ENCODE peak calls at places on chromosomes 5 and 9, in six cellular contexts. G is pancreas; T is CD8-positive, alpha-beta T cell; L is HCT116; I is AG04450; X is heart left ventricle. H is an unnamed sample.

GRCh38 chr9:129182122-129182521 is 4.1 kb upstream of the IER5L start:
- DNase-seq in G (no peak), T (no peak), L (no peak), I (no peak), X (no peak), H (no peak)

GRCh38 chr5:151630088-151630487 is 39.0 kb upstream of the FAT2 start:
- DNase-seq in G (no peak), T (no peak), L (no peak), I (no peak), X (no peak), H (no peak)

GRCh38 chr5:2894347-2895135 is 143.1 kb upstream of the IRX2 start:
- DNase-seq in G (no peak), T (no peak), L (no peak), I (no peak), X (no peak), H (no peak)

GRCh38 chr5:126619781-126620180 is 19.0 kb downstream of the PHAX start:
- DNase-seq in G (no peak), T (no peak), L (no peak), I (no peak), X (no peak), H (no peak)

GRCh38 chr5:169911448-169912212 is 68.7 kb downstream of the INSYN2B start:
- DNase-seq in G (no peak), T (no peak), L (no peak), I (no peak), X (no peak), H (no peak)

GRCh38 chr9:134895849-134896833 is 15.5 kb downstream of the FCN2 start:
- DNase-seq in G (no peak), T (no peak), L (peak; percentile 69), I (peak; percentile 27), X (peak; percentile 73), H (peak; percentile 86)

GRCh38 chr5:72633649-72634048 is 126.4 kb upstream of the ZNF366 start:
- DNase-seq in G (no peak), T (no peak), L (no peak), I (no peak), X (no peak), H (peak; percentile 75)

GRCh38 chr5:113271753-113272454 is 162.9 kb downstream of the TSSK1B start:
- DNase-seq in G (no peak), T (no peak), L (no peak), I (no peak), X (no peak), H (no peak)

GRCh38 chr5:5793560-5793959 is 371.1 kb downstream of the ICE1 start:
- DNase-seq in G (no peak), T (no peak), L (no peak), I (no peak), X (no peak), H (no peak)

GRCh38 chr5:945691-946541 is 53.2 kb downstream of the TRIP13 start:
- DNase-seq in G (no peak), T (no peak), L (no peak), I (no peak), X (no peak), H (no peak)

GRCh38 chr5:54844905-54845566 is 140.4 kb downstream of the ESM1 start:
- DNase-seq in G (no peak), T (no peak), L (peak; percentile 31), I (peak; percentile 41), X (no peak), H (peak; percentile 83)

GRCh38 chr9:13386935-13387667 is 107.6 kb upstream of the MPDZ start:
- DNase-seq in G (no peak), T (no peak), L (no peak), I (no peak), X (no peak), H (peak; percentile 89)

GRCh38 chr9:87678650-87679355 is 47.1 kb upstream of the CTSL start:
- DNase-seq in G (no peak), T (peak; percentile 18), L (peak; percentile 55), I (peak; percentile 50), X (peak; percentile 51), H (peak; percentile 85)

GRCh38 chr5:180128671-180129261 is 57.2 kb upstream of the RNF130 start:
- DNase-seq in G (no peak), T (no peak), L (no peak), I (no peak), X (no peak), H (no peak)

GRCh38 chr5:107772418-107773310 is 101.9 kb upstream of the EFNA5 start:
- DNase-seq in G (no peak), T (no peak), L (no peak), I (no peak), X (peak; percentile 10), H (no peak)

GRCh38 chr9:123584202-123585176 is 228.5 kb downstream of the CRB2 start:
- DNase-seq in G (no peak), T (no peak), L (no peak), I (no peak), X (no peak), H (no peak)

GRCh38 chr5:156475831-156476551 is 149.0 kb downstream of the SGCD start:
- DNase-seq in G (no peak), T (no peak), L (no peak), I (peak; percentile 76), X (peak; percentile 52), H (peak; percentile 91)

GRCh38 chr5:168472329-168472728 is 13.9 kb upstream of the RARS1 start:
- DNase-seq in G (no peak), T (no peak), L (no peak), I (peak; percentile 86), X (no peak), H (peak; percentile 93)

GRCh38 chr9:136488247-136489214 is 5.7 kb upstream of the SEC16A start:
- DNase-seq in G (peak; percentile 88), T (peak; percentile 83), L (no peak), I (no peak), X (peak; percentile 68), H (peak; percentile 36)

GRCh38 chr5:36152324-36153298 is 700 bp downstream of the SKP2 start:
- DNase-seq in G (no peak), T (no peak), L (no peak), I (no peak), X (no peak), H (peak; percentile 35)

GRCh38 chr5:90553711-90554110 is 4.9 kb upstream of the ADGRV1 start:
- DNase-seq in G (no peak), T (no peak), L (no peak), I (no peak), X (no peak), H (no peak)

GRCh38 chr5:39355324-39355723 is 9.0 kb downstream of the C9 start:
- DNase-seq in G (no peak), T (no peak), L (no peak), I (no peak), X (no peak), H (peak; percentile 31)

GRCh38 chr5:84383816-84384603 is 670 bp downstream of the EDIL3 start:
- DNase-seq in G (peak; percentile 15), T (no peak), L (no peak), I (no peak), X (peak; percentile 19), H (peak; percentile 67)

GRCh38 chr5:131109540-131110255 is 55.4 kb downstream of the HINT1 start:
- DNase-seq in G (no peak), T (peak; percentile 22), L (peak; percentile 35), I (no peak), X (no peak), H (peak; percentile 66)

GRCh38 chr5:154977409-154977808 is 36.1 kb upstream of the KIF4B start:
- DNase-seq in G (no peak), T (no peak), L (no peak), I (no peak), X (no peak), H (peak; percentile 23)
- H3K4me3 ChIP-seq in G (no peak overlapping the region), T (no peak overlapping the region), L (no peak overlapping the region), I (no peak overlapping the region), X (no peak overlapping the region), H (no peak overlapping the region)

GRCh38 chr9:131836607-131837315 is 96.9 kb upstream of the RAPGEF1 start:
- DNase-seq in G (no peak), T (no peak), L (no peak), I (no peak), X (no peak), H (no peak)

GRCh38 chr9:131837836-131838235 is 98.0 kb upstream of the RAPGEF1 start:
- DNase-seq in G (no peak), T (no peak), L (no peak), I (no peak), X (no peak), H (no peak)

GRCh38 chr9:131838581-131839280 is 98.9 kb upstream of the RAPGEF1 start:
- DNase-seq in G (no peak), T (no peak), L (no peak), I (no peak), X (no peak), H (no peak)

GRCh38 chr9:131836021-131836420 is 96.1 kb upstream of the RAPGEF1 start:
- DNase-seq in G (no peak), T (no peak), L (no peak), I (no peak), X (no peak), H (no peak)

DNA sequence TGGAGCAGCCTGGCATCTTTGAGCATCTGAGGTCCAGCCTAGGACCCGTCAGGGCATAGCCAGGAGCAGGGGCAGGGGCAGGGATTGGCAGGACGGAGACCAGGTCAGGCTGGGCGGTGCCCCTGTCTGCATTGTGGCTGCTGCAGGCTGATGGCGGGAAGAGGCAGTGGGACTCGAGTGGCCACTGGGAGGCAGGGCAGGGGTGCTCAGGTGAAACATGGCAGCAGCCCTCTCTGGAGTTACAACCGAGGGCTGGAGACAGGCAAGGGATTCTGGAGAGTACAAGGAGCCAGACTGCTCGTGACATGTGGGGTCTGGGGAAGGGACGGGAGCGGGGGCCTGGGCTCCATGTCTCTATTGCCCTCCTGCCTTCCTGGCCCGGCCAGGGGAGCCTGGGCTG is 97.4 kb upstream of the RAPGEF1 start:
- DNase-seq in G (no peak), T (no peak), L (no peak), I (no peak), X (peak; percentile 32), H (no peak)
- TF ChIP-seq CTCF in G (no peak), T (no peak), L (peak; percentile 32), I (peak; percentile 26), X (peak; percentile 46), H (no peak)

GRCh38 chr9:96553070-96553469 is 66.6 kb downstream of the CDC14B start:
- DNase-seq in G (no peak), T (no peak), L (no peak), I (peak; percentile 37), X (no peak), H (peak; percentile 61)
- H3K4me3 ChIP-seq in G (no peak overlapping the region), T (no peak overlapping the region), L (no peak overlapping the region), I (no peak overlapping the region), X (no peak overlapping the region), H (no peak overlapping the region)

DNA sequence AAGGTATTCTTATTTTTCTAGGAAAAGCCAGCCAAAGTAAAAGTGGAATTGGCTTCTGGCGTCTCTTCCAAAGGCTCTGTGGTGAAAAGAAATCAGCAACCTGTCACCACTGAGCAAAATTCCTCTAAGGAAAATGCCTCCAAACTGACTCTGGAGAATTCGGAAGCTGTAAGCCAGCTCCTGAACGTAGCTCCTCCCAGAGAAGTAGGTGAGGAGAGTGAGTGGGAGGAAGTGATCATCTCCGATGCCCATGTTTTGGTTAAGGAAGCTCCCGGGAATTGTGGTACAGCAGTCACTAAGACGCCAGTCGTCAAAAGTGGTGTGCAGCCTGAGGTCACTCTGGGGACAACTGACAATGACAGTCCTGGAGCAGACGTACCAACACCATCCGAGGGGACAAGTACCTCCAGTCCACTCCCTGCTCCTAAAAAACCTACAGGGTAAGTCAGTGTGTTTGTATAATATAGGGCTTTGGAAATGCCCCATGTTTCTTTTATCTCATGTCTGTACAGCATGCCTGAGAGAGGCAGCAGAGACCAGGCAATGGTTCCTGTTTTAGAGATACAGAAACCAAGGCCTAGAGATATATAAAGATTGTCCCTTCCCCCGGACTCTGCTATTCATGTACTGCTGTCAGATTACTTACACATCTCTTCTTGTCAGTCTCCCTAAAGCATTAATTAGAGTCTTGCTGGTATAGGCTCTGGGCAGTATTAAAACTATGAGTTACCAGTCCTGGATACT is 23.9 kb downstream of the HMGXB3 start:
- DNase-seq in G (no peak), T (no peak), L (no peak), I (no peak), X (no peak), H (no peak)
- TF ChIP-seq CTCF in G (no peak), T (no peak), L (no peak), I (peak; percentile 14), X (peak; percentile 52), H (no peak)